ENCODE peak calls at places on chromosome 3, in seven cellular contexts. V is HFFc6, X is GM23248, O is left colon, D is nucleus accumbens, S is GOT3, Q is AG10803. G is an unnamed sample.
A peak's percentile ranks its signal among the peaks of the same experiment; 100 is the strongest.

GRCh38 chr3:141426404-141427034 is 58.2 kb downstream of the ZBTB38 start:
- DNase-seq in X (peak; percentile 73), Q (peak; percentile 80), S (no peak), O (peak; percentile 87), V (peak; percentile 58), D (peak; percentile 20), G (peak; percentile 76)

GRCh38 chr3:42267878-42268277 is 1.9 kb upstream of the CCK start:
- DNase-seq in O (no peak), X (no peak), D (no peak), S (no peak), Q (no peak), V (no peak), G (no peak)

GRCh38 chr3:184110316-184110725 is 13.5 kb downstream of the HTR3E start:
- DNase-seq in Q (peak; percentile 11), D (no peak), X (peak; percentile 39), S (no peak), V (peak; percentile 49), O (no peak), G (no peak)

GRCh38 chr3:159824341-159824740 is 164.3 kb upstream of the IL12A start:
- DNase-seq in X (peak; percentile 87), O (peak; percentile 22), S (no peak), D (no peak), Q (peak; percentile 90), V (peak; percentile 86), G (peak; percentile 79)

GRCh38 chr3:56222866-56223265 is 245.4 kb downstream of the ERC2 start:
- DNase-seq in X (no peak), S (no peak), O (no peak), Q (no peak), V (no peak), D (no peak), G (no peak)

GRCh38 chr3:21390136-21390535 is 360.9 kb downstream of the ZNF385D start:
- DNase-seq in D (no peak), O (no peak), V (peak; percentile 98), S (no peak), X (peak; percentile 95), Q (peak; percentile 98), G (no peak)

GRCh38 chr3:71854096-71854495 is 69.1 kb upstream of the PROK2 start:
- DNase-seq in V (no peak), O (no peak), Q (no peak), X (no peak), D (no peak), S (no peak), G (no peak)

GRCh38 chr3:152269423-152270144 is 855 bp downstream of the MBNL1 start:
- DNase-seq in Q (peak; percentile 96), X (peak; percentile 89), D (no peak), V (peak; percentile 93), S (peak; percentile 53), O (peak; percentile 69), G (peak; percentile 87)

GRCh38 chr3:8653800-8654408 is 9.3 kb upstream of the SSUH2 start:
- DNase-seq in D (no peak), X (peak; percentile 20), O (no peak), S (no peak), V (peak; percentile 23), Q (no peak), G (no peak)

GRCh38 chr3:32307591-32307990 is 69.1 kb downstream of the CMTM8 start:
- DNase-seq in S (no peak), V (no peak), X (no peak), O (no peak), D (no peak), Q (no peak), G (no peak)

GRCh38 chr3:186044973-186045372 is 63.9 kb downstream of the ETV5 start:
- DNase-seq in S (no peak), D (peak; percentile 53), O (no peak), V (no peak), Q (no peak), X (no peak), G (peak; percentile 27)

GRCh38 chr3:140343709-140344417 is 334.0 kb upstream of the TRIM42 start:
- DNase-seq in Q (no peak), D (no peak), O (no peak), V (no peak), S (no peak), X (no peak), G (no peak)

GRCh38 chr3:155197786-155198185 is 95.7 kb downstream of the STRIT1 start:
- DNase-seq in V (no peak), X (no peak), D (no peak), Q (no peak), S (no peak), O (no peak), G (no peak)

GRCh38 chr3:182740710-182741109 is 52.6 kb upstream of the ATP11B start:
- DNase-seq in V (no peak), S (no peak), O (peak; percentile 35), Q (no peak), X (no peak), D (no peak), G (peak; percentile 85)

GRCh38 chr3:80014576-80014975 is 246.8 kb upstream of the ROBO1 start:
- DNase-seq in X (no peak), S (no peak), V (no peak), D (no peak), O (no peak), Q (no peak), G (no peak)

GRCh38 chr3:179739816-179740594 is 87.2 kb downstream of the USP13 start:
- DNase-seq in Q (no peak), O (no peak), S (no peak), X (no peak), V (no peak), D (no peak), G (no peak)

GRCh38 chr3:123559040-123559861 is 25.6 kb downstream of the HACD2 start:
- DNase-seq in X (peak; percentile 77), S (no peak), V (peak; percentile 41), D (no peak), Q (peak; percentile 54), O (no peak), G (peak; percentile 58)

GRCh38 chr3:143604849-143605660 is 243.2 kb downstream of the SLC9A9 start:
- DNase-seq in Q (no peak), X (no peak), D (no peak), S (no peak), V (no peak), O (no peak), G (no peak)

GRCh38 chr3:171284308-171285075 is 175.7 kb downstream of the TNIK start:
- DNase-seq in O (no peak), D (no peak), X (peak; percentile 98), Q (peak; percentile 96), V (peak; percentile 91), S (no peak), G (no peak)

GRCh38 chr3:42507252-42507651 is 4.8 kb downstream of the VIPR1 start:
- DNase-seq in O (peak; percentile 74), X (no peak), Q (no peak), D (no peak), V (no peak), S (no peak), G (no peak)

GRCh38 chr3:107198522-107199271 is 178.5 kb upstream of the CCDC54 start:
- DNase-seq in O (no peak), X (peak; percentile 52), V (no peak), Q (peak; percentile 74), S (no peak), D (no peak), G (peak; percentile 53)

GRCh38 chr3:112688085-112688769 is 47.3 kb upstream of the CCDC80 start:
- DNase-seq in Q (no peak), O (no peak), S (no peak), D (no peak), X (peak; percentile 40), V (no peak), G (no peak)

G was measured in left kidney.